ENCODE peak calls at places on chromosomes 11 and 22, in four cellular contexts. One of them, this sample, is unnamed.

GRCh38 chr11:19018901-19019300 is 41.6 kb downstream of the MRGPRX2 start:
- DNase-seq in SK-N-SH: no peak
- DNase-seq in K562: no peak
- DNase-seq in GM12878: no peak
- DNase-seq in this sample: peak

GRCh38 chr11:48020092-48020755 is 39.9 kb downstream of the PTPRJ start:
- DNase-seq in GM12878: peak
- DNase-seq in SK-N-SH: no peak
- DNase-seq in K562: no peak
- DNase-seq in this sample: no peak

GRCh38 chr11:117535201-117535869 is 207.7 kb downstream of the CEP164 start:
- DNase-seq in GM12878: no peak
- DNase-seq in K562: no peak
- DNase-seq in SK-N-SH: peak
- DNase-seq in this sample: no peak

GRCh38 chr22:35638408-35638807 is 9.8 kb upstream of the APOL6 start:
- DNase-seq in SK-N-SH: peak
- DNase-seq in GM12878: no peak
- DNase-seq in K562: no peak
- DNase-seq in this sample: no peak

GRCh38 chr11:60918941-60919275 is 5.0 kb downstream of the TMEM109 start:
- DNase-seq in GM12878: no peak
- DNase-seq in K562: no peak
- DNase-seq in SK-N-SH: no peak
- DNase-seq in this sample: no peak

GRCh38 chr11:60504219-60504618 is 11.0 kb upstream of the MS4A13 start:
- DNase-seq in GM12878: peak
- DNase-seq in K562: no peak
- DNase-seq in SK-N-SH: no peak
- DNase-seq in this sample: no peak

GRCh38 chr11:19601235-19601634 is 111.4 kb upstream of the NAV2 start:
- DNase-seq in GM12878: no peak
- DNase-seq in K562: no peak
- DNase-seq in SK-N-SH: no peak
- DNase-seq in this sample: no peak

GRCh38 chr11:116171271-116172140 is 601.3 kb downstream of the BUD13 start:
- DNase-seq in K562: no peak
- DNase-seq in GM12878: no peak
- DNase-seq in SK-N-SH: no peak
- DNase-seq in this sample: no peak

GRCh38 chr11:125933030-125933813 is 12.6 kb upstream of the VSIG10L2 start:
- DNase-seq in SK-N-SH: no peak
- DNase-seq in K562: peak
- DNase-seq in GM12878: no peak
- DNase-seq in this sample: no peak

GRCh38 chr22:31752096-31752847 is 1.5 kb upstream of the DEPDC5 start:
- DNase-seq in SK-N-SH: no peak
- DNase-seq in GM12878: no peak
- DNase-seq in K562: no peak
- DNase-seq in this sample: no peak

GRCh38 chr11:35418282-35418846 is 994 bp downstream of the SLC1A2 start:
- DNase-seq in SK-N-SH: peak
- DNase-seq in GM12878: no peak
- DNase-seq in K562: no peak
- DNase-seq in this sample: peak

GRCh38 chr11:6602096-6602940 is 1.1 kb downstream of the RRP8 start:
- DNase-seq in GM12878: no peak
- DNase-seq in SK-N-SH: peak
- DNase-seq in K562: no peak
- DNase-seq in this sample: no peak

GRCh38 chr11:2795491-2795991 is 90.0 kb downstream of the CDKN1C start:
- DNase-seq in GM12878: no peak
- DNase-seq in SK-N-SH: no peak
- DNase-seq in K562: no peak
- DNase-seq in this sample: peak

GRCh38 chr22:26891431-26891830 is 234.0 kb downstream of the MIAT start:
- DNase-seq in SK-N-SH: no peak
- DNase-seq in K562: no peak
- DNase-seq in GM12878: no peak
- DNase-seq in this sample: no peak

GRCh38 chr11:68099474-68100405 is 21.4 kb downstream of the CHKA start:
- DNase-seq in GM12878: peak
- DNase-seq in SK-N-SH: peak
- DNase-seq in K562: peak
- DNase-seq in this sample: no peak

GRCh38 chr11:2300290-2300935 is 1.3 kb downstream of the C11orf21 start:
- DNase-seq in GM12878: no peak
- DNase-seq in K562: no peak
- DNase-seq in SK-N-SH: no peak
- DNase-seq in this sample: no peak

GRCh38 chr11:78902771-78903507 is 328.3 kb upstream of the NARS2 start:
- DNase-seq in SK-N-SH: no peak
- DNase-seq in K562: peak
- DNase-seq in GM12878: no peak
- DNase-seq in this sample: no peak

GRCh38 chr11:130249371-130249770 is 65.3 kb downstream of the ZBTB44 start:
- DNase-seq in GM12878: no peak
- DNase-seq in SK-N-SH: no peak
- DNase-seq in K562: no peak
- DNase-seq in this sample: no peak

GRCh38 chr22:44865193-44866057 is 113.0 kb downstream of the ARHGAP8 start:
- DNase-seq in SK-N-SH: peak
- DNase-seq in K562: no peak
- DNase-seq in GM12878: no peak
- DNase-seq in this sample: no peak

GRCh38 chr11:45176996-45177395 is 30.6 kb downstream of the PRDM11 start:
- DNase-seq in GM12878: no peak
- DNase-seq in K562: no peak
- DNase-seq in SK-N-SH: peak
- DNase-seq in this sample: no peak

GRCh38 chr11:116434986-116435385 is 337.8 kb downstream of the BUD13 start:
- DNase-seq in K562: no peak
- DNase-seq in SK-N-SH: no peak
- DNase-seq in GM12878: no peak
- DNase-seq in this sample: no peak

GRCh38 chr11:12200359-12201015 is 90.1 kb downstream of the MICAL2 start:
- DNase-seq in SK-N-SH: peak
- DNase-seq in K562: no peak
- DNase-seq in GM12878: no peak
- DNase-seq in this sample: no peak
- TF ChIP-seq USF1 in SK-N-SH: peak
- TF ChIP-seq USF1 in K562: no peak
- TF ChIP-seq USF1 in GM12878: no peak
- TF ChIP-seq USF1 in this sample: no peak

GRCh38 chr11:77776455-77776854 is 44.1 kb downstream of the RSF1 start:
- DNase-seq in K562: peak
- DNase-seq in SK-N-SH: no peak
- DNase-seq in GM12878: no peak
- DNase-seq in this sample: no peak
- TF ChIP-seq USF1 in K562: no peak
- TF ChIP-seq USF1 in SK-N-SH: no peak
- TF ChIP-seq USF1 in GM12878: no peak
- TF ChIP-seq USF1 in this sample: no peak

GRCh38 chr11:13786688-13787087 is 118.2 kb downstream of the FAR1 start:
- DNase-seq in SK-N-SH: no peak
- DNase-seq in K562: no peak
- DNase-seq in GM12878: no peak
- DNase-seq in this sample: no peak
- TF ChIP-seq USF1 in SK-N-SH: no peak
- TF ChIP-seq USF1 in K562: no peak
- TF ChIP-seq USF1 in GM12878: no peak
- TF ChIP-seq USF1 in this sample: no peak

GRCh38 chr22:30606455-30607299 is at the start of gene TCN2:
- DNase-seq in K562: peak
- DNase-seq in GM12878: no peak
- DNase-seq in SK-N-SH: peak
- DNase-seq in this sample: peak
- TF ChIP-seq USF1 in K562: peak
- TF ChIP-seq USF1 in GM12878: peak
- TF ChIP-seq USF1 in SK-N-SH: peak
- TF ChIP-seq USF1 in this sample: peak

GRCh38 chr11:75031771-75032549 is 43.2 kb downstream of the NEU3 start:
- DNase-seq in SK-N-SH: peak
- DNase-seq in K562: peak
- DNase-seq in GM12878: no peak
- DNase-seq in this sample: peak
- TF ChIP-seq USF1 in SK-N-SH: no peak
- TF ChIP-seq USF1 in K562: no peak
- TF ChIP-seq USF1 in GM12878: no peak
- TF ChIP-seq USF1 in this sample: no peak

GRCh38 chr11:65170058-65170534 is at the start of gene SPDYC:
- DNase-seq in SK-N-SH: no peak
- DNase-seq in GM12878: no peak
- DNase-seq in K562: peak
- DNase-seq in this sample: peak
- TF ChIP-seq USF1 in SK-N-SH: no peak
- TF ChIP-seq USF1 in GM12878: no peak
- TF ChIP-seq USF1 in K562: no peak
- TF ChIP-seq USF1 in this sample: no peak

This sample was measured in WTC11.